ENCODE peak calls at places on chromosomes 4 and X, in seven cellular contexts. I is H9, H is IMR-90, B is mesendoderm, D is trophoblast cell, N is neuronal stem cell, G is mesenchymal stem cell. E is an unnamed sample.

GRCh38 chr4:36065274-36065871 is 178.9 kb downstream of the ARAP2 start:
- DNase-seq in G (no peak), H (no peak), I (no peak), B (no peak), D (no peak), N (no peak), E (no peak)

GRCh38 chr4:55018978-55019377 is 106.4 kb downstream of the KDR start:
- DNase-seq in N (no peak), I (no peak), G (no peak), B (no peak), H (no peak), D (no peak), E (no peak)

GRCh38 chr4:114326358-114326757 is 272.2 kb upstream of the UGT8 start:
- DNase-seq in D (no peak), G (no peak), N (no peak), I (no peak), H (no peak), B (peak; percentile 72), E (no peak)

GRCh38 chr4:143286733-143287570 is 49.7 kb upstream of the GAB1 start:
- DNase-seq in I (no peak), D (no peak), N (no peak), B (no peak), G (peak; percentile 51), H (peak; percentile 75), E (no peak)

GRCh38 chr4:14259926-14260325 is 632.4 kb upstream of the BOD1L1 start:
- DNase-seq in G (no peak), N (no peak), B (no peak), D (no peak), H (no peak), I (no peak), E (no peak)

GRCh38 chr4:41258783-41259182 is 2.1 kb downstream of the UCHL1 start:
- DNase-seq in I (peak; percentile 41), H (peak; percentile 86), G (peak; percentile 84), B (peak; percentile 88), D (peak; percentile 24), N (no peak), E (no peak)

GRCh38 chr4:127509155-127509554 is 123.6 kb upstream of the INTU start:
- DNase-seq in G (no peak), D (no peak), H (peak; percentile 84), B (no peak), N (no peak), I (no peak), E (no peak)

GRCh38 chr4:141858437-141858836 is 222.1 kb downstream of the IL15 start:
- DNase-seq in B (no peak), N (no peak), G (no peak), H (no peak), I (no peak), D (no peak), E (no peak)

GRCh38 chr4:39062094-39062493 is at the start of gene KLHL5:
- DNase-seq in B (peak; percentile 60), I (no peak), N (peak; percentile 43), D (no peak), H (no peak), G (peak; percentile 63), E (no peak)

GRCh38 chr4:16867827-16868226 is 30.6 kb downstream of the LDB2 start:
- DNase-seq in I (no peak), D (no peak), H (no peak), G (no peak), B (peak; percentile 66), N (no peak), E (no peak)

GRCh38 chr4:182736207-182736606 is 181.0 kb downstream of the DCTD start:
- DNase-seq in G (no peak), I (no peak), D (no peak), N (no peak), H (no peak), B (no peak), E (no peak)

GRCh38 chrX:8868070-8868795 is 67.0 kb upstream of the FAM9A start:
- DNase-seq in N (no peak), I (no peak), D (no peak), G (peak; percentile 71), B (no peak), H (peak; percentile 95), E (no peak)

GRCh38 chrX:78945186-78945912 is at the start of gene P2RY10:
- DNase-seq in B (no peak), G (no peak), D (no peak), N (no peak), I (no peak), H (no peak), E (no peak)

GRCh38 chr4:147724468-147725201 is 7.3 kb upstream of the ARHGAP10 start:
- DNase-seq in B (no peak), N (no peak), I (no peak), H (no peak), G (no peak), D (no peak), E (no peak)

DNA sequence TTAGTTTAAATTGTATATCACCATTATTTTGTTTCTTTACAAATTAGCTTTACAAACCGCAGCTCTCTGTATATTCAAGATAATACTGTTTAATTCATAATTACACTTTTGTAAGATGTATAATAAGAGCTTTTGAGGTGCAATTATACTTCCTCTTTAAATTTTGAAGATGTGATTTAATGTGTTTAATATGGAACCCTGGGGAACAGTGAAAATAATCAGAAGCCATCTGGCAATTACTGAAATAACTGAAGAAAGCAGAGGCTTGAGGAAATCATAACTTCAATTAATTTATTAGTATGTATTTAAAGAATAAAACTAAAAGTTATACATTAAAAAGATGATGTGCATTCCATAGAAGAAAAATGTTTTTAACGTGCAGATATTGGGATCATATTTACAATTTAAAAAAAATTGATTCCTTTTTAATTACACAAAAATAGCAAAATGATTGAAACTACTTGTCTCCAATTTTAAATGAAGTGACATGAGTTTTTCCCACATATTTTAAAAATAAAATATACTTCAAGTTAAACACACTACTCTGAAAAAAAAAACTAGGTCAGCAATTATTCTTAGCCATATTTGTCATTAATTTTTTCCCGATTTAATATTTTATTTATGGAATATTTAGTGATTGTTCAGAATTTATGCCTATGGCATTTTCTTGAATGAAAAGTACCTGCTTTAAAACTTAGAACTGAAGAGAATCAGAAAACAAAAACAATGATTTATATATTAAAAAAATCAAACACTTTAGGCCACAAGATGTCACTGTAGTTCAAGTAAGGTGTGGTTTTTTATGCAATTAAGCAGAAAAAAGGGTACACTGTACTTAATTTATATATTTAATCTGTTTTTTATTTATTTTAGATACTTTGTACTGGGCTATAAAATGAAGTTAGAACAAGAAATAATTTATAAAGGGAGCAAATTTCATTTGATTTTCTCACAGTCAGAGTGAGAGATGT is 942.7 kb upstream of the NDST4 start:
- DNase-seq in G (peak; percentile 6), I (no peak), H (no peak), B (peak; percentile 12), D (no peak), N (no peak), E (no peak)
- H3K18ac ChIP-seq in G (no peak overlapping the region), I (no peak overlapping the region), H (no peak overlapping the region), B (no peak overlapping the region), D (no peak overlapping the region), N (no peak overlapping the region), E (no peak overlapping the region)

DNA sequence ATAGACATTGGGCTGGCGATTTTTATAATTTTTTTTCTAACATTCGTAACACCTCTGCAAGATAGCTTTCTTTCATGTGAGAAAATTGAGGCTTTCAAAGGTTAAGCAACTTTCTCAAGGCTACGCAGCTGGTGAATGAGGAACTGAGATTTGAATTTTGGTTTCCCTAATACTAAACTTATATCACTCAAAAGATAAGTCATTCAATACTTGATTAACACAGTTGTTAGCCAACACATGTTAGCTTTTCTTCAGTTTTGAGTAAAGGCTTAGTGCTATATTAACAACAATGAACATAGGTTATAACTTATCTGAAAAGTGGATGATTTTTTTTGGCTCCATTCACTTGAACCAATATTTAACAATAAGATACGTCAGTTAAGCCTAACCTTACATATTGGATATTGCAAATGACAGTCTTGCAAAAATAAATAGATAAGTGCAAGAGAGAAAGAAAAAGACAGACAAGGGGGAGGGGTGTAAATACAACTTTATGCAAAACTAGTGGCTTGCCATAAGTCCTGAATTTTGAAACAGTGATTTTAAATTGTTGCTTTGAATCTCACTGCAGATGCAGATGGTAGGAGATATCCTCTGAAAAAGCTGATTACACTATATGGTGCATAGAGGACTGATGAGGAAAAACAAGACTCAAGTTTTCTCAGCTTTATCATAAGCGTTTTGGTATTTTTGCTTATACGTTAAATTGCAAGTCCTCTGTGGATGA is 11.1 kb upstream of the GPM6A start:
- DNase-seq in I (no peak), D (no peak), B (no peak), H (no peak), N (no peak), G (no peak), E (no peak)
- H3K18ac ChIP-seq in I (no peak overlapping the region), D (no peak overlapping the region), B (no peak overlapping the region), H (no peak overlapping the region), N (no peak overlapping the region), G (no peak overlapping the region), E (no peak overlapping the region)

DNA sequence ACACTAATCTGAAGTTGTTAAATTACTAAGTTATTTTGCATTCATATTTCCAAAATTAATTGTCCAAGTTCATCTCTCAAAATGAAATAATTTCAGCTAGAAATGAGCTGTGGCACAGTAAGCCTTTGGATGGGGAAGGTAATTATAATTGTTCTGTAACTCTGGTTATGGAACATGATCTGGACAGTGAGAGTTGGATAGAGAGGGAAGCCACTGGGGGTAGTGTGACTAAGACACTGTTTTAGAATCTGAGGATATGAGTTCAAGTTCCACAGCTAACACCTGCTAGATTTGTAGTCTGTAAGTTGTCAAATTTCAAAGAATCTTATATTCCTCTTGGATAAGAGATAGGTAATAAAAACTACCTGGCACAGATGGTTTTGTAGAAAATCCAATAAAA is 49.5 kb downstream of the DMD start:
- DNase-seq in D (no peak), G (no peak), I (no peak), B (no peak), N (no peak), H (no peak), E (no peak)
- H3K18ac ChIP-seq in D (no peak overlapping the region), G (no peak overlapping the region), I (no peak overlapping the region), B (no peak overlapping the region), N (no peak overlapping the region), H (no peak overlapping the region), E (no peak overlapping the region)

DNA sequence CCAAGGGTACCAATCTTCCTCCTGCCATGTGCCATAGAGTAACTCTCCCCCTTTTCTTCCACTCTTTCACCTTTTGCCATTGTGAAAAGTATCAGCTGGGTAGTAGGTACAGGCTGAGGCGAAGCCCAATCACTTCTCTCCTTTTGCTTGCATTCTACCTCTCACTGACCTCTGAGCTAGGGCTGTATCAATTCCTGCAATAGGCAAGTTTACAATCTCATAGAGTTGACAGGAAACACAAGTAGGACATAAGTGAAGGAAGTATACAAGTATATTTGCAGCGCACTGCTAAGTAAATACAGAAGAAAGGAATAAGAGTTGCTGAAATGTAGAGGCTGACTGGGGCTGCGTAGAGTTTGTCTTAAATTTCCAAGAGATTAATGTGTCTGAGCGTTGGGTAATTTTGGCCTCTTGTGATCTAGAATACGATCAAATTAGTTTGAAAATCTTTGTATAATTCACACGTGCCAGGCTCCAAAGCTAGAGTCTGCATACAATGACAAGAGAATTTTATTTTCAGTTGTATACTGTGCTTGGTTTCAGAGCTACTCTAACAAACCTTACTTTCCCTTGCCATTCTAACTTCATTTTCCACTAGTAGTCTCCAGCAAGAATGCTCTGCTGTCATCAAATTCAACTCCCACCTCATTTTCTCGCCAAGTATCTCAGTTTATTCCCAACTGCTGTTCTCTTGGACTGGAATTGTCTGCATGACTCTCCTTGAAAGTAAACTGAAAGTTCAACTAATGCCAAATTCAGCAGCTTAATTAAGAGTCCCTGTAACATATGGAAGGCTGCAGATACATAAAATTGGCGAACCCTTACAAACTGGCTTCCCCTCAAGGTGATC is 90.3 kb downstream of the ATP11C start:
- DNase-seq in H (peak; percentile 23), D (no peak), N (no peak), G (no peak), B (no peak), I (no peak), E (no peak)
- H3K18ac ChIP-seq in H (no peak overlapping the region), D (no peak overlapping the region), N (no peak overlapping the region), G (no peak overlapping the region), B (no peak overlapping the region), I (no peak overlapping the region), E (no peak overlapping the region)

GRCh38 chr4:109155112-109155511 is 147.3 kb downstream of the COL25A1 start:
- DNase-seq in N (no peak), H (no peak), I (no peak), B (no peak), D (no peak), G (no peak), E (no peak)
- H3K18ac ChIP-seq in N (no peak overlapping the region), H (no peak overlapping the region), I (no peak overlapping the region), B (no peak overlapping the region), D (no peak overlapping the region), G (no peak overlapping the region), E (no peak overlapping the region)

E was measured in H1.